ENCODE peak calls at places on chromosomes 6 and 20, in four cellular contexts. A is H54, F is NB4, Q is upper lobe of left lung. L is an unnamed sample.

GRCh38 chr6:150622476-150622875 is 22.8 kb downstream of the PLEKHG1 start:
- DNase-seq in A (no peak), F (no peak), Q (no peak), L (no peak)

GRCh38 chr6:37323568-37323967 is 30.2 kb upstream of the RNF8 start:
- DNase-seq in A (no peak), F (no peak), Q (no peak), L (no peak)

GRCh38 chr6:140071601-140072062 is 697.2 kb upstream of the CITED2 start:
- DNase-seq in A (no peak), F (no peak), Q (no peak), L (no peak)

GRCh38 chr6:6811151-6812002 is 222.9 kb downstream of the LY86 start:
- DNase-seq in A (peak; percentile 78), F (peak; percentile 52), Q (peak; percentile 72), L (peak; percentile 65)

GRCh38 chr20:21315138-21315537 is 12.0 kb downstream of the XRN2 start:
- DNase-seq in A (no peak), F (peak; percentile 35), Q (no peak), L (no peak)

GRCh38 chr20:38127011-38127621 is 38.0 kb downstream of the TGM2 start:
- DNase-seq in A (peak; percentile 63), F (no peak), Q (peak; percentile 22), L (peak; percentile 55)

GRCh38 chr6:34284563-34285545 is 36.0 kb upstream of the SMIM29 start:
- DNase-seq in A (no peak), F (peak; percentile 100), Q (peak; percentile 70), L (peak; percentile 47)

GRCh38 chr6:45163952-45164766 is 164.0 kb upstream of the RUNX2 start:
- DNase-seq in A (no peak), F (no peak), Q (no peak), L (no peak)

GRCh38 chr20:36519944-36520343 is 21.4 kb upstream of the MYL9 start:
- DNase-seq in A (no peak), F (no peak), Q (no peak), L (no peak)

GRCh38 chr6:46704562-46704961 is 16.9 kb downstream of the TDRD6 start:
- DNase-seq in A (no peak), F (peak; percentile 67), Q (no peak), L (no peak)

GRCh38 chr6:24520929-24521546 is 26.3 kb downstream of the ALDH5A1 start:
- DNase-seq in A (peak; percentile 55), F (peak; percentile 50), Q (peak; percentile 59), L (no peak)

GRCh38 chr20:57390604-57391438 is at the start of gene RBM38:
- DNase-seq in A (peak; percentile 89), F (peak; percentile 83), Q (peak; percentile 75), L (peak; percentile 83)

GRCh38 chr6:138439546-138439945 is 35.5 kb downstream of the HEBP2 start:
- DNase-seq in A (no peak), F (no peak), Q (no peak), L (no peak)

GRCh38 chr6:159720708-159721107 is 6.6 kb upstream of the WTAP start:
- DNase-seq in A (no peak), F (peak; percentile 42), Q (no peak), L (no peak)

GRCh38 chr6:151475653-151476523 is 17.9 kb upstream of the CCDC170 start:
- DNase-seq in A (no peak), F (peak; percentile 66), Q (peak; percentile 37), L (no peak)

GRCh38 chr6:109672827-109673226 is 18.2 kb downstream of the AK9 start:
- DNase-seq in A (no peak), F (no peak), Q (no peak), L (no peak)
- TF ChIP-seq POLR2A in A (no peak), F (no peak), Q (no peak), L (no peak)

DNA sequence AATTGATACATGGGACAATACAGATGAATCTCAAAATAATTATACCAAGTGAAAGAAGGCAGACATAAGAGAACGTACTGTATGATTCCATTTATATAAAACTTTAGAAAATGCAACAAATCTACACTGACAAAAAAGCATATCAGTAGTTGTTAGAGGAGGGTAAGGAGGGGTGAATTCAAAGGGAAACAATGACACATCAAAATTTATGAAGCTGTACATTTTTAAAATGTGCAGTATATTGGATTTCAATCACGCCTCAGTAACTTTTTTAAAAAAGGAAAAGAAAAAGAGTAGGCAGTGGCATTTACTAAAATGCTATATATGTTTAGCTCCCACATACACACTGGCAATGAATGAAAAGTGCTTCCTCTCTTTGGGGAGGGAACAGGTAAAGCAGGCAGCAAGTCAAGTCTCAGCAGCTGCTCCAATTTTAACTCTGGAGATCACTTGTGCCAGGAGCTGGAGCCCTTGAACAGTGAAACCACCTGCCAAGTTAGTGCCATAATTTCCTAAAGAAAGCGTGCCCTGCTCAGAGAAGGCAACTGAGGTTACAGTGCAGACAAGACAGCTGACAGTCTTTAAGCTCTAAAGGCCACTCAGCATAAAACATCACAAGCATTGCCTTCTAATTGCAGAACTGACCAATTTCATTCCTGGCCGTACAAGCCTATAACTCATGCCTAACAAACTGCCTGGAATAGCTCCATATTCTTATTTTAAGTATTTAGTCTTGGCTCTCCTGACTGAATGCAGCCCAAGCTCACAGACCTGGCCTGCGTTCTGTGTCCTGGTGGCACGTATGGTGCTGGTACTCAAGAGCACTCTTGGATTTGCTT is 10.9 kb downstream of the FKBP1A start:
- DNase-seq in A (no peak), F (no peak), Q (peak; percentile 37), L (no peak)
- TF ChIP-seq POLR2A in A (no peak), F (no peak), Q (no peak), L (no peak)

GRCh38 chr6:31834367-31834703 is 6.8 kb downstream of the HSPA1B start:
- DNase-seq in A (peak; percentile 78), F (peak; percentile 93), Q (peak; percentile 89), L (peak; percentile 93)
- TF ChIP-seq POLR2A in A (peak; percentile 61), F (no peak), Q (no peak), L (peak; percentile 44)

DNA sequence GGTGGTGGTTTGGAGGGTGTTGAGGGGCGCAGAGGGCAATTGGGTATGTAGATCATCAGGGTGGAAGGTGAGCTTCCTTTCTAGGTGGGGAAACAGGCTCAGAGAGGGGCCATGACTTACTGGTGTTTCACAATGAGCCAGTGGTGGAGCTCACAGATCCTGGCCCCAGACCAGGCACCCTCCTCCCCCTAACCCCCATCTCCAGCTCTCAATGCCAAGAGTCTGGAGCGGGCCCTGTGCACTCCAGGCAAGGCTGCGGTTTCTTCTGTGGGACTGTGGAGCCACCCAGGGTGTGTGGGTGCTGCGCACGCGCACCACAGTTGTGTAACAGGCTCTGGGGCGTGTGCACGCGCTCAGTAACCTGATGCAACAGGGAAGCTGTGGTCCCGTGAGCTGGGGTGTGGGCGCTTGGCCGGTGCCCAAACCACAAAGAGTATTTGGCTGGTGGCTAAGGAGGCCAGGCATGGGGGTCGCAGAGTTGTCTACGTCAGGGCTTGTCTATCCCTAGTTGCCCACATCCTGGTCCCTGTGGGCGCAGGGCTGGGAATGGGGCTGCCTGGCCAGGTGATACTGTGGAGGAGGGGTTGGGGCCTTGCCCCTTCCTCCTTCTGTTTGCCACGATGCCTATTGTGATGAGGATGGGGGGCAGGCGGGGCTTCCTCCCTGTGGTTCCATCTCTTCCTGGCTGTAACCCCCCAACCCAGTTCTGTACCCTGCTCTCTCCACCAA is 37.5 kb upstream of the MRPS18A start:
- DNase-seq in A (peak; percentile 83), F (peak; percentile 100), Q (peak; percentile 95), L (peak; percentile 64)
- TF ChIP-seq POLR2A in A (no peak), F (no peak), Q (no peak), L (no peak)